ENCODE peak calls at places on chromosomes 4 and X, in nine cellular contexts. One of them, this sample, is unnamed.
A peak's percentile ranks its signal among the peaks of the same experiment; 100 is the strongest.

GRCh38 chr4:53050361-53050774 is 188.3 kb downstream of the RASL11B start:
- DNase-seq in neural progenitor cell: no peak
- DNase-seq in stomach: no peak
- DNase-seq in tibial artery: no peak
- DNase-seq in Peyer's patch: no peak
- DNase-seq in effector memory CD4-positive, alpha-beta T cell: no peak
- DNase-seq in CD8-positive, alpha-beta T cell: no peak
- DNase-seq in CD8-positive, alpha-beta memory T cell: no peak
- DNase-seq in ovary: no peak
- DNase-seq in this sample: no peak

GRCh38 chr4:119810001-119810400 is 181.4 kb upstream of the PDE5A start:
- DNase-seq in neural progenitor cell: no peak
- DNase-seq in stomach: no peak
- DNase-seq in tibial artery: no peak
- DNase-seq in Peyer's patch: no peak
- DNase-seq in effector memory CD4-positive, alpha-beta T cell: no peak
- DNase-seq in CD8-positive, alpha-beta T cell: no peak
- DNase-seq in CD8-positive, alpha-beta memory T cell: no peak
- DNase-seq in ovary: no peak
- DNase-seq in this sample: no peak

GRCh38 chrX:72308566-72309296 is 3.0 kb upstream of the CITED1 start:
- DNase-seq in neural progenitor cell: peak; percentile 84
- DNase-seq in stomach: peak; percentile 64
- DNase-seq in tibial artery: peak; percentile 64
- DNase-seq in Peyer's patch: peak; percentile 23
- DNase-seq in effector memory CD4-positive, alpha-beta T cell: no peak
- DNase-seq in CD8-positive, alpha-beta T cell: no peak
- DNase-seq in CD8-positive, alpha-beta memory T cell: peak; percentile 12
- DNase-seq in ovary: peak; percentile 55
- DNase-seq in this sample: no peak

GRCh38 chr4:17786567-17786966 is 5.1 kb upstream of the FAM184B start:
- DNase-seq in neural progenitor cell: no peak
- DNase-seq in stomach: no peak
- DNase-seq in tibial artery: no peak
- DNase-seq in Peyer's patch: no peak
- DNase-seq in effector memory CD4-positive, alpha-beta T cell: no peak
- DNase-seq in CD8-positive, alpha-beta T cell: no peak
- DNase-seq in CD8-positive, alpha-beta memory T cell: no peak
- DNase-seq in ovary: no peak
- DNase-seq in this sample: no peak

GRCh38 chr4:62670509-62670908 is 1470.4 kb downstream of the ADGRL3 start:
- DNase-seq in neural progenitor cell: no peak
- DNase-seq in stomach: no peak
- DNase-seq in tibial artery: no peak
- DNase-seq in Peyer's patch: no peak
- DNase-seq in effector memory CD4-positive, alpha-beta T cell: no peak
- DNase-seq in CD8-positive, alpha-beta T cell: no peak
- DNase-seq in CD8-positive, alpha-beta memory T cell: no peak
- DNase-seq in ovary: no peak
- DNase-seq in this sample: no peak

GRCh38 chr4:15600176-15600575 is 55.0 kb downstream of the FBXL5 start:
- DNase-seq in neural progenitor cell: no peak
- DNase-seq in stomach: no peak
- DNase-seq in tibial artery: no peak
- DNase-seq in Peyer's patch: no peak
- DNase-seq in effector memory CD4-positive, alpha-beta T cell: no peak
- DNase-seq in CD8-positive, alpha-beta T cell: no peak
- DNase-seq in CD8-positive, alpha-beta memory T cell: no peak
- DNase-seq in ovary: no peak
- DNase-seq in this sample: no peak

GRCh38 chrX:43973249-43973672 is at the start of gene NDP:
- DNase-seq in neural progenitor cell: peak; percentile 39
- DNase-seq in stomach: no peak
- DNase-seq in tibial artery: no peak
- DNase-seq in Peyer's patch: no peak
- DNase-seq in effector memory CD4-positive, alpha-beta T cell: no peak
- DNase-seq in CD8-positive, alpha-beta T cell: no peak
- DNase-seq in CD8-positive, alpha-beta memory T cell: no peak
- DNase-seq in ovary: no peak
- DNase-seq in this sample: peak; percentile 1

GRCh38 chrX:136878423-136878822 is 2.1 kb downstream of the RBMX start:
- DNase-seq in neural progenitor cell: no peak
- DNase-seq in stomach: no peak
- DNase-seq in tibial artery: no peak
- DNase-seq in Peyer's patch: no peak
- DNase-seq in effector memory CD4-positive, alpha-beta T cell: no peak
- DNase-seq in CD8-positive, alpha-beta T cell: no peak
- DNase-seq in CD8-positive, alpha-beta memory T cell: no peak
- DNase-seq in ovary: no peak
- DNase-seq in this sample: no peak

GRCh38 chr4:68076194-68076593 is 53.5 kb downstream of the TMPRSS11F start:
- DNase-seq in neural progenitor cell: no peak
- DNase-seq in stomach: no peak
- DNase-seq in tibial artery: no peak
- DNase-seq in Peyer's patch: no peak
- DNase-seq in effector memory CD4-positive, alpha-beta T cell: no peak
- DNase-seq in CD8-positive, alpha-beta T cell: no peak
- DNase-seq in CD8-positive, alpha-beta memory T cell: no peak
- DNase-seq in ovary: no peak
- DNase-seq in this sample: no peak

GRCh38 chr4:88693792-88694191 is 3.8 kb downstream of the NAP1L5 start:
- DNase-seq in neural progenitor cell: no peak
- DNase-seq in stomach: peak; percentile 27
- DNase-seq in tibial artery: no peak
- DNase-seq in Peyer's patch: no peak
- DNase-seq in effector memory CD4-positive, alpha-beta T cell: no peak
- DNase-seq in CD8-positive, alpha-beta T cell: no peak
- DNase-seq in CD8-positive, alpha-beta memory T cell: no peak
- DNase-seq in ovary: no peak
- DNase-seq in this sample: no peak

GRCh38 chrX:1511829-1512228 is 25.2 kb downstream of the P2RY8 start:
- DNase-seq in neural progenitor cell: no peak
- DNase-seq in stomach: no peak
- DNase-seq in tibial artery: peak; percentile 20
- DNase-seq in Peyer's patch: no peak
- DNase-seq in effector memory CD4-positive, alpha-beta T cell: no peak
- DNase-seq in CD8-positive, alpha-beta T cell: no peak
- DNase-seq in CD8-positive, alpha-beta memory T cell: no peak
- DNase-seq in ovary: no peak
- DNase-seq in this sample: no peak

GRCh38 chr4:139465922-139466321 is 12.0 kb downstream of the RAB33B start:
- DNase-seq in neural progenitor cell: no peak
- DNase-seq in stomach: no peak
- DNase-seq in tibial artery: no peak
- DNase-seq in Peyer's patch: no peak
- DNase-seq in effector memory CD4-positive, alpha-beta T cell: no peak
- DNase-seq in CD8-positive, alpha-beta T cell: no peak
- DNase-seq in CD8-positive, alpha-beta memory T cell: no peak
- DNase-seq in ovary: no peak
- DNase-seq in this sample: no peak

GRCh38 chr4:784401-785331 is 41.3 kb downstream of the CPLX1 start:
- DNase-seq in neural progenitor cell: no peak
- DNase-seq in stomach: no peak
- DNase-seq in tibial artery: no peak
- DNase-seq in Peyer's patch: no peak
- DNase-seq in effector memory CD4-positive, alpha-beta T cell: no peak
- DNase-seq in CD8-positive, alpha-beta T cell: no peak
- DNase-seq in CD8-positive, alpha-beta memory T cell: no peak
- DNase-seq in ovary: no peak
- DNase-seq in this sample: no peak

GRCh38 chr4:92305878-92306520 is 2.2 kb downstream of the GRID2 start:
- DNase-seq in neural progenitor cell: peak; percentile 55
- DNase-seq in stomach: no peak
- DNase-seq in tibial artery: no peak
- DNase-seq in Peyer's patch: no peak
- DNase-seq in effector memory CD4-positive, alpha-beta T cell: no peak
- DNase-seq in CD8-positive, alpha-beta T cell: no peak
- DNase-seq in CD8-positive, alpha-beta memory T cell: no peak
- DNase-seq in ovary: no peak
- DNase-seq in this sample: peak; percentile 34

GRCh38 chr4:188976644-188977115 is 837.4 kb downstream of the TRIML1 start:
- DNase-seq in neural progenitor cell: peak; percentile 87
- DNase-seq in stomach: no peak
- DNase-seq in tibial artery: no peak
- DNase-seq in Peyer's patch: no peak
- DNase-seq in effector memory CD4-positive, alpha-beta T cell: no peak
- DNase-seq in CD8-positive, alpha-beta T cell: no peak
- DNase-seq in CD8-positive, alpha-beta memory T cell: no peak
- DNase-seq in ovary: no peak
- DNase-seq in this sample: no peak

GRCh38 chr4:182143086-182143821 is 99.9 kb upstream of the TENM3 start:
- DNase-seq in neural progenitor cell: peak; percentile 53
- DNase-seq in stomach: no peak
- DNase-seq in tibial artery: no peak
- DNase-seq in Peyer's patch: no peak
- DNase-seq in effector memory CD4-positive, alpha-beta T cell: no peak
- DNase-seq in CD8-positive, alpha-beta T cell: no peak
- DNase-seq in CD8-positive, alpha-beta memory T cell: no peak
- DNase-seq in ovary: no peak
- DNase-seq in this sample: no peak

GRCh38 chr4:182142146-182143085 is 100.8 kb upstream of the TENM3 start:
- DNase-seq in neural progenitor cell: peak; percentile 73
- DNase-seq in stomach: no peak
- DNase-seq in tibial artery: no peak
- DNase-seq in Peyer's patch: no peak
- DNase-seq in effector memory CD4-positive, alpha-beta T cell: no peak
- DNase-seq in CD8-positive, alpha-beta T cell: no peak
- DNase-seq in CD8-positive, alpha-beta memory T cell: no peak
- DNase-seq in ovary: no peak
- DNase-seq in this sample: no peak

GRCh38 chr4:182143822-182144620 is 99.2 kb upstream of the TENM3 start:
- DNase-seq in neural progenitor cell: peak; percentile 88
- DNase-seq in stomach: no peak
- DNase-seq in tibial artery: no peak
- DNase-seq in Peyer's patch: no peak
- DNase-seq in effector memory CD4-positive, alpha-beta T cell: no peak
- DNase-seq in CD8-positive, alpha-beta T cell: no peak
- DNase-seq in CD8-positive, alpha-beta memory T cell: no peak
- DNase-seq in ovary: peak; percentile 41
- DNase-seq in this sample: peak; percentile 10

GRCh38 chr4:182145360-182145905 is 97.8 kb upstream of the TENM3 start:
- DNase-seq in neural progenitor cell: peak; percentile 33
- DNase-seq in stomach: no peak
- DNase-seq in tibial artery: no peak
- DNase-seq in Peyer's patch: no peak
- DNase-seq in effector memory CD4-positive, alpha-beta T cell: no peak
- DNase-seq in CD8-positive, alpha-beta T cell: no peak
- DNase-seq in CD8-positive, alpha-beta memory T cell: no peak
- DNase-seq in ovary: no peak
- DNase-seq in this sample: no peak

DNA sequence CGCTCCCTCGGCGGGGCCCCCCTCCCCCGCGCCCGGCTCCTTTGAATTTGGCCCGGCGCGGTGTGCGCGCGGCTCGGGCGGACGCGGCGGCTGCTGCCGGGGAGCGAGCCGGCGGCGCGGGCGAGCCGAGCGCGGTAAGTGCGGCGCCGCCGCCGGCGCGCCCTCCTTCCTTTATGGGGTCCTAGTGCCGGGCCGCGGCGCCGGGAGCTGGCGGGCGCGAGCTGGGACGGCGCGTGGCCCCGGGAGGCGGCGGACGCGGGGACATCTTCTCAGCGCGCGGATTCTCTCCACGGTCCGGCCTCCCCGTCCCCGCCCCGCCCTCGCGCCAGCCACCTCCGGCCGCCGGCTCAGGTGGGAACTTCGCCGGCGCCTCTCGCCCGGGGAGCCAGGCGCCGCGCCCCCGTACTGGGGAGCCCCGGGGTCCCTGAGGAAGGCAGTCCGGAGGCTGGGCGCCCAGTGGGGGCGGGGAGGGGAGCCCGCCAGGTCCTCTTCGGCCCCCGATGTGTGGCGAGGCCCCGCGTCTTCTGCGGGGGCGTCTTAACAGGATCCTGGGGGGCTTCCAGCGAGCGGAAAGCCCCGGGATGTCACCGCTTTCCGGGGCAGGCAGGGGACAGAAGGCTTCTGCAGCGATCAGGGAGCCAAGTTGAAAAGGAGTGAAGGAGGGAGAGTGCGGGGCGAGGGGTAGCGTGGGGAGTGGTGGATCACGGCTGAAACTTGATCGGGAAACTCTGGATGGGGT is 98.4 kb upstream of the TENM3 start:
- DNase-seq in neural progenitor cell: peak; percentile 53
- DNase-seq in stomach: no peak
- DNase-seq in tibial artery: no peak
- DNase-seq in Peyer's patch: no peak
- DNase-seq in effector memory CD4-positive, alpha-beta T cell: no peak
- DNase-seq in CD8-positive, alpha-beta T cell: no peak
- DNase-seq in CD8-positive, alpha-beta memory T cell: no peak
- DNase-seq in ovary: no peak
- DNase-seq in this sample: no peak
- H3K27ac ChIP-seq in neural progenitor cell: peak overlapping the region; percentile 72
- H3K27ac ChIP-seq in stomach: no peak overlapping the region
- H3K27ac ChIP-seq in tibial artery: no peak overlapping the region
- H3K27ac ChIP-seq in Peyer's patch: peak overlapping the region; percentile 46
- H3K27ac ChIP-seq in effector memory CD4-positive, alpha-beta T cell: no peak overlapping the region
- H3K27ac ChIP-seq in CD8-positive, alpha-beta T cell: no peak overlapping the region
- H3K27ac ChIP-seq in CD8-positive, alpha-beta memory T cell: no peak overlapping the region
- H3K27ac ChIP-seq in ovary: no peak overlapping the region
- H3K27ac ChIP-seq in this sample: no peak overlapping the region

GRCh38 chrX:154548028-154548316 is 552 bp downstream of the IKBKG start:
- DNase-seq in neural progenitor cell: no peak
- DNase-seq in stomach: no peak
- DNase-seq in tibial artery: no peak
- DNase-seq in Peyer's patch: no peak
- DNase-seq in effector memory CD4-positive, alpha-beta T cell: no peak
- DNase-seq in CD8-positive, alpha-beta T cell: no peak
- DNase-seq in CD8-positive, alpha-beta memory T cell: no peak
- DNase-seq in ovary: no peak
- DNase-seq in this sample: no peak
- H3K27ac ChIP-seq in neural progenitor cell: peak overlapping the region; percentile 90
- H3K27ac ChIP-seq in stomach: peak overlapping the region; percentile 91
- H3K27ac ChIP-seq in tibial artery: peak overlapping the region; percentile 92
- H3K27ac ChIP-seq in Peyer's patch: peak overlapping the region; percentile 89
- H3K27ac ChIP-seq in effector memory CD4-positive, alpha-beta T cell: peak overlapping the region; percentile 84
- H3K27ac ChIP-seq in CD8-positive, alpha-beta T cell: peak overlapping the region; percentile 81
- H3K27ac ChIP-seq in CD8-positive, alpha-beta memory T cell: peak overlapping the region; percentile 88
- H3K27ac ChIP-seq in ovary: no peak overlapping the region
- H3K27ac ChIP-seq in this sample: peak overlapping the region; percentile 82

GRCh38 chr4:30718889-30719252 is 1.3 kb upstream of the PCDH7 start:
- DNase-seq in neural progenitor cell: peak; percentile 52
- DNase-seq in stomach: no peak
- DNase-seq in tibial artery: no peak
- DNase-seq in Peyer's patch: no peak
- DNase-seq in effector memory CD4-positive, alpha-beta T cell: no peak
- DNase-seq in CD8-positive, alpha-beta T cell: no peak
- DNase-seq in CD8-positive, alpha-beta memory T cell: no peak
- DNase-seq in ovary: no peak
- DNase-seq in this sample: no peak
- H3K27ac ChIP-seq in neural progenitor cell: no peak overlapping the region
- H3K27ac ChIP-seq in stomach: peak overlapping the region; percentile 80
- H3K27ac ChIP-seq in tibial artery: peak overlapping the region; percentile 82
- H3K27ac ChIP-seq in Peyer's patch: peak overlapping the region; percentile 52
- H3K27ac ChIP-seq in effector memory CD4-positive, alpha-beta T cell: no peak overlapping the region
- H3K27ac ChIP-seq in CD8-positive, alpha-beta T cell: no peak overlapping the region
- H3K27ac ChIP-seq in CD8-positive, alpha-beta memory T cell: no peak overlapping the region
- H3K27ac ChIP-seq in ovary: no peak overlapping the region
- H3K27ac ChIP-seq in this sample: peak overlapping the region; percentile 21

DNA sequence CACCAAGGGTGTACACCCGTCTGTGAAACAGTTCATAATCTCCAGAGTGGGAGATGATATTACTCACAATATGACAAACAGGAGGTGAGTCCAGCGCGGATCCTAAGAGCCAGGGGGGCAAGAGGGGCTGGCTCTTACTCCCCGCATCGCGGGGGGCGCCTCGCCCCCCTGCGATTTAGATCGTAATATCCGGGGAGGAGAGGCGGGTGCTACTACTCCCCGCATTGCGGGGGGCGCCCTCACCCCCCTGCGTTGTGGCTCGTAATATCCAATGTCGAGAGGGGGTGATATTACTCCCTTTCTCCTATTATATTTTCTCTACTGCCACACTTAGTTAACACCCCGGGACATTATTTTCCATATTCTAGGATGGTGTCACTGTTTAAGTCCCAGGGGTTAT is 131.9 kb downstream of the ADRA2C start:
- DNase-seq in neural progenitor cell: no peak
- DNase-seq in stomach: no peak
- DNase-seq in tibial artery: no peak
- DNase-seq in Peyer's patch: no peak
- DNase-seq in effector memory CD4-positive, alpha-beta T cell: no peak
- DNase-seq in CD8-positive, alpha-beta T cell: no peak
- DNase-seq in CD8-positive, alpha-beta memory T cell: no peak
- DNase-seq in ovary: no peak
- DNase-seq in this sample: no peak
- H3K27ac ChIP-seq in neural progenitor cell: no peak overlapping the region
- H3K27ac ChIP-seq in stomach: no peak overlapping the region
- H3K27ac ChIP-seq in tibial artery: no peak overlapping the region
- H3K27ac ChIP-seq in Peyer's patch: no peak overlapping the region
- H3K27ac ChIP-seq in effector memory CD4-positive, alpha-beta T cell: no peak overlapping the region
- H3K27ac ChIP-seq in CD8-positive, alpha-beta T cell: no peak overlapping the region
- H3K27ac ChIP-seq in CD8-positive, alpha-beta memory T cell: no peak overlapping the region
- H3K27ac ChIP-seq in ovary: no peak overlapping the region
- H3K27ac ChIP-seq in this sample: no peak overlapping the region

This sample was measured in substantia nigra.